ENCODE peak calls at places on chromosome 1, in six cellular contexts. J is NCI-H2029, H is cardiac fibroblast, P is cerebellar cortex, O is omental fat pad, Q is lung microvascular endothelial cell. D is an unnamed sample.

GRCh38 chr1:85822696-85823095 is 114.5 kb upstream of the ZNHIT6 start:
- DNase-seq in J (peak; percentile 23), H (peak; percentile 24), P (no peak), O (no peak), Q (peak; percentile 1), D (no peak)

GRCh38 chr1:48644190-48644930 is 132.3 kb downstream of the BEND5 start:
- DNase-seq in J (no peak), H (no peak), P (no peak), O (no peak), Q (no peak), D (no peak)

GRCh38 chr1:59549903-59550302 is 253.0 kb downstream of the FGGY start:
- DNase-seq in J (no peak), H (peak; percentile 87), P (no peak), O (no peak), Q (no peak), D (no peak)

GRCh38 chr1:227541796-227542152 is 21.6 kb upstream of the ZNF678 start:
- DNase-seq in J (no peak), H (peak; percentile 18), P (peak; percentile 1), O (no peak), Q (peak; percentile 39), D (no peak)

GRCh38 chr1:24892188-24893153 is 37.6 kb downstream of the RUNX3 start:
- DNase-seq in J (no peak), H (no peak), P (no peak), O (peak; percentile 11), Q (no peak), D (no peak)

GRCh38 chr1:201551877-201552731 is 13.2 kb downstream of the NAV1 start:
- DNase-seq in J (no peak), H (no peak), P (no peak), O (no peak), Q (no peak), D (no peak)

GRCh38 chr1:59815892-59816291 is 1.1 kb downstream of the HOOK1 start:
- DNase-seq in J (peak; percentile 27), H (no peak), P (peak; percentile 41), O (no peak), Q (no peak), D (no peak)

GRCh38 chr1:89274431-89274857 is 1.8 kb upstream of the GBP5 start:
- DNase-seq in J (peak; percentile 15), H (peak; percentile 91), P (no peak), O (no peak), Q (peak; percentile 61), D (peak; percentile 79)